ENCODE peak calls at places on chromosome 5, in seven cellular contexts. X is DMS153; R is M059J; T is NCI-H2171; F is G401; H is activated CD8-positive, alpha-beta memory T cell treated with anti-CD3 and anti-CD28 coated beads, Interleukin-2, amount 10 ng/mL, durations not matched to agents 7 days and 5 days; D is stimulated activated CD4-positive, alpha-beta T cell treated with anti-CD3 and anti-CD28 coated beads, Interleukin-2, amount 100 ng/mL, for 4 hours. I is an unnamed sample.

GRCh38 chr5:36934740-36935356 is 58.3 kb downstream of the NIPBL start:
- DNase-seq in R (no peak), H (no peak), X (no peak), D (no peak), T (no peak), F (no peak), I (no peak)

GRCh38 chr5:180379355-180380070 is 26.4 kb upstream of the GFPT2 start:
- DNase-seq in X (no peak), H (no peak), D (no peak), R (no peak), F (no peak), T (no peak), I (no peak)

GRCh38 chr5:172496671-172497371 is 42.5 kb upstream of the SH3PXD2B start:
- DNase-seq in X (no peak), D (no peak), R (peak), H (peak), F (peak), T (no peak), I (peak)

GRCh38 chr5:95709967-95710650 is 21.0 kb upstream of the RHOBTB3 start:
- DNase-seq in D (no peak), T (no peak), X (no peak), F (peak), R (peak), H (no peak), I (no peak)

GRCh38 chr5:82364497-82364896 is 86.3 kb upstream of the RPS23 start:
- DNase-seq in F (peak), D (no peak), R (peak), H (no peak), T (no peak), X (no peak), I (peak)

GRCh38 chr5:43315262-43315661 is 2.0 kb upstream of the HMGCS1 start:
- DNase-seq in R (peak), D (peak), X (no peak), F (no peak), H (peak), T (no peak), I (no peak)

GRCh38 chr5:102666164-102666951 is 88.7 kb upstream of the PAM start:
- DNase-seq in T (peak), X (peak), R (peak), D (no peak), H (no peak), F (peak), I (no peak)

GRCh38 chr5:110082194-110082593 is 392.5 kb downstream of the MAN2A1 start:
- DNase-seq in T (no peak), R (no peak), F (no peak), X (no peak), D (no peak), H (no peak), I (no peak)

GRCh38 chr5:126383755-126384154 is 39.5 kb upstream of the GRAMD2B start:
- DNase-seq in F (no peak), R (no peak), H (no peak), T (no peak), X (no peak), D (no peak), I (no peak)

GRCh38 chr5:174317261-174317894 is 271.9 kb downstream of the NSG2 start:
- DNase-seq in T (no peak), D (no peak), X (peak), R (peak), F (peak), H (no peak), I (no peak)

GRCh38 chr5:179223961-179224360 is 121.3 kb downstream of the ADAMTS2 start:
- DNase-seq in R (no peak), H (no peak), X (no peak), T (no peak), D (no peak), F (no peak), I (no peak)

I was measured in pulmonary artery endothelial cell.